ENCODE peak calls at places on chromosomes 16 and 17, in six cellular contexts. T is uterus, E is thoracic aorta, O is A549, U is GM23338, Y is cardiac fibroblast. F is an unnamed sample.
A peak's percentile ranks its signal among the peaks of the same experiment; 100 is the strongest.

GRCh38 chr17:75061618-75062017 is 14.6 kb downstream of the KCTD2 start:
- DNase-seq in T (no peak), U (no peak), Y (no peak), O (no peak), E (no peak), F (no peak)

GRCh38 chr17:6574689-6575595 is 18.6 kb upstream of the PITPNM3 start:
- DNase-seq in U (no peak), O (no peak), Y (peak; percentile 67), T (no peak), E (peak; percentile 24), F (peak; percentile 37)

GRCh38 chr17:57062865-57063264 is 22.2 kb upstream of the AKAP1 start:
- DNase-seq in E (no peak), T (no peak), Y (no peak), U (no peak), O (no peak), F (no peak)

GRCh38 chr17:3683054-3683511 is 12.9 kb downstream of the P2RX5 start:
- DNase-seq in E (no peak), U (peak; percentile 82), Y (peak; percentile 42), T (no peak), O (peak; percentile 63), F (no peak)

GRCh38 chr16:87441886-87442580 is 49.9 kb downstream of the MAP1LC3B start:
- DNase-seq in U (no peak), E (no peak), T (no peak), O (no peak), Y (no peak), F (no peak)

GRCh38 chr17:59074494-59074893 is 32.2 kb downstream of the TRIM37 start:
- DNase-seq in T (no peak), Y (peak; percentile 91), O (peak; percentile 13), E (no peak), U (no peak), F (peak; percentile 7)

GRCh38 chr17:78176548-78177025 is 8.2 kb downstream of the SYNGR2 start:
- DNase-seq in U (peak; percentile 86), E (no peak), Y (peak; percentile 53), O (peak; percentile 76), T (peak; percentile 66), F (peak; percentile 32)

GRCh38 chr17:50028207-50029120 is 27.4 kb upstream of the ITGA3 start:
- DNase-seq in O (peak; percentile 91), T (no peak), E (no peak), Y (peak; percentile 49), U (peak; percentile 83), F (peak; percentile 61)

GRCh38 chr17:50055055-50055425 is 870 bp upstream of the ITGA3 start:
- DNase-seq in T (no peak), Y (no peak), U (peak; percentile 84), E (no peak), O (peak; percentile 84), F (no peak)

GRCh38 chr16:70417661-70418060 is 21.2 kb downstream of the ST3GAL2 start:
- DNase-seq in T (no peak), O (no peak), Y (no peak), U (no peak), E (no peak), F (no peak)

GRCh38 chr17:79980246-79981043 is 55.2 kb downstream of the TBC1D16 start:
- DNase-seq in Y (no peak), T (no peak), E (no peak), O (no peak), U (no peak), F (no peak)

GRCh38 chr17:80416940-80417293 is 1.9 kb downstream of the ENDOV start:
- DNase-seq in U (no peak), E (no peak), T (no peak), Y (no peak), O (no peak), F (no peak)

GRCh38 chr16:73036074-73036826 is 11.7 kb downstream of the ZFHX3 start:
- DNase-seq in U (peak; percentile 96), O (no peak), T (no peak), Y (no peak), E (no peak), F (no peak)

GRCh38 chr17:19703776-19704371 is 12.5 kb downstream of the SLC47A2 start:
- DNase-seq in O (no peak), T (no peak), U (peak; percentile 42), Y (no peak), E (no peak), F (no peak)

GRCh38 chr17:43703630-43704029 is 41.9 kb upstream of the MEOX1 start:
- DNase-seq in E (no peak), T (no peak), Y (no peak), U (no peak), O (no peak), F (no peak)

GRCh38 chr17:80968602-80969029 is 23.0 kb upstream of the CHMP6 start:
- DNase-seq in Y (peak; percentile 42), O (no peak), E (no peak), T (peak; percentile 59), U (no peak), F (no peak)

DNA sequence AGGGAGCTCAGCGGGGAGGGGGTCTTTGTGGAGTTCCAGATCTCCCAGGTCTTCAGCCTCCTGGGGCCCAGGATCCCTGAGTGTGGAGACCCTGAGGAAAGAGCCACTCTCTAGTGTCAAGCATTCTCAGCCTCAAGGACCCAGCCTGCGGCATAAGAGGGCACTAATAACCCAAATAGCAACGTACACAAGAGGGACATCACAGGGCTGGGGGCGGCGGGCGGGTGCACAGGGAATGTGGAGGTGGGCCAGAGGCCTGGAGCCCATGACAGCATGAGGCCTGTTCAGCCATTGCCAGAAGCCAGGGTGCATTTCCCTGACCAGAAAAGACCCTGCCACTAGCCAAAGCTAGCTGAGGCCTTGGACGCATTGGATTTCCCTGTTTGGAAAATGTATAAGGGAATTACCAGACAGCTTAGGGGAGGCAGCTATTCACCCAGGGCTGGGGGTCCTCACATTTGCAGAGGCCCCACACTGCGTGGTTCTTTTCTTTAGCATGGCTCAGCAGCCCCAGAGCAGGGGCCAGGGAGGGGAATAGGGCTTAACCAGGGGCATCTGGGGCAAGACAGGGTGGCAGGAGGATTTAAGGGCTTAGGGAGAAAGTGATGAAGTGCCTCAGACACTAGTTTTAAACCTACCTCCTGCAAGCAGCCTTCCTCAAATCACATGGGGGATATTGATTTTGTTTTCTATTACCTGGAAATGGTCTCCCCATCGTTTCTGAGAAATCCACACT is 13.5 kb upstream of the ALOX15B start:
- DNase-seq in E (no peak), Y (no peak), T (no peak), O (no peak), U (no peak), F (no peak)
- H3K4me3 ChIP-seq in E (no peak overlapping the region), Y (no peak overlapping the region), T (no peak overlapping the region), O (no peak overlapping the region), U (no peak overlapping the region), F (no peak overlapping the region)

GRCh38 chr16:80319181-80319580 is 221.6 kb upstream of the DYNLRB2 start:
- DNase-seq in E (no peak), T (no peak), Y (no peak), U (peak; percentile 42), O (no peak), F (no peak)
- TF ChIP-seq CTCF in E (no peak), T (no peak), Y (peak; percentile 17), U (peak; percentile 33), O (no peak), F (no peak)

GRCh38 chr17:39899215-39899614 is 19.2 kb downstream of the GSDMB start:
- DNase-seq in E (no peak), O (no peak), U (no peak), T (no peak), Y (no peak), F (no peak)

GRCh38 chr17:39904990-39905288 is 13.5 kb downstream of the GSDMB start:
- DNase-seq in T (no peak), Y (no peak), O (no peak), E (no peak), U (no peak), F (no peak)

GRCh38 chr17:39898088-39898487 is 20.3 kb downstream of the GSDMB start:
- DNase-seq in Y (no peak), U (no peak), T (no peak), O (no peak), E (no peak), F (no peak)

GRCh38 chr17:39908789-39909352 is 9.6 kb downstream of the GSDMB start:
- DNase-seq in E (no peak), T (no peak), Y (no peak), U (no peak), O (no peak), F (no peak)

GRCh38 chr17:39903158-39903884 is 15.1 kb downstream of the GSDMB start:
- DNase-seq in T (no peak), O (no peak), U (no peak), E (no peak), Y (peak; percentile 68), F (peak; percentile 2)
- H3K4me3 ChIP-seq in T (no peak overlapping the region), O (no peak overlapping the region), U (no peak overlapping the region), E (no peak overlapping the region), Y (no peak overlapping the region), F (no peak overlapping the region)

DNA sequence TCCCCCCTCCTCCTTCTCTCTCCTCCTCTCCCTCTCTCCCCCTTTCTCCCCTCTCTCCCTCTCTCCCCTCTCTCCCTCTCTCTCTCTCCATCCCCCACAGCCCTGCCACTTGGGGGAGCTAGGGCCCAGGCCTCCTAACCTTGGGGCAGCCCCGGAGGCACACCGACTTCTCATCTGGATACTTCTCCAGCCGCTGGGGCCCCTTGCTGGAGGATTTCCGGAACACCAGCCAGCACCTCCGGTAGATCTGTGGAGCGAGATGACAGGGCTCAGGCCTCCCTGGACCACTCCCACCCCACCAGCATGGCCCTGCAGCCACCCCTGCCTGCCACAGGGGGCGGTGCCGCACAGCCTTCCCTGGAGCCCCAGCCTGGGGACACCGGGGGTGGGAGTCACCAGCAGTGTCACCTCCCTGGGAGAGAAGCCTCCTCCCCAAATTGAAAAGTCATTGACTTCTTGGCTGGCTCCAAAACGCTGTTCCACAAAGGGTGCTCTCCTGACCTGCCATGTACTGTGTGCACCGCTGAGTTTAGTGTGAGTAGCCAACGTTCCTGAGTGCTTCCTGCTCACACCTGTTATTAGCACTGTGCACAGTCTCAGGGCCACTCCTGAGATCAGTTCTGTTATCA is 10.5 kb downstream of the DOK4 start:
- DNase-seq in O (peak; percentile 82), U (peak; percentile 96), E (no peak), T (no peak), Y (peak; percentile 35), F (peak; percentile 43)
- TF ChIP-seq CTCF in O (peak; percentile 58), U (peak; percentile 75), E (peak; percentile 21), T (no peak), Y (peak; percentile 63), F (peak; percentile 84)

GRCh38 chr17:4951486-4951885 is 567 bp downstream of the ENO3 start:
- DNase-seq in O (no peak), Y (no peak), U (no peak), E (no peak), T (no peak), F (no peak)
- H3K4me3 ChIP-seq in O (peak overlapping the region; percentile 98), Y (no peak overlapping the region), U (peak overlapping the region; percentile 96), E (no peak overlapping the region), T (no peak overlapping the region), F (no peak overlapping the region)